ENCODE peak calls at places on chromosomes 16 and 17, in nine cellular contexts. Z is tibial artery; Y is NCI-H1436; N is NB4; R is COLO829; C is AG20443; D is GM10248; O is stimulated activated CD8-positive, alpha-beta memory T cell treated with anti-CD3 and anti-CD28 coated beads, Interleukin-15, amount 100 ng/mL, for 1 hour; P is HS-27A. E is an unnamed sample.

GRCh38 chr17:47270946-47271705 is 17.5 kb downstream of the ITGB3 start:
- DNase-seq in R (no peak), C (no peak), O (no peak), Z (no peak), Y (no peak), D (no peak), P (no peak), N (no peak), E (no peak)

GRCh38 chr16:49158029-49158642 is 123.5 kb downstream of the CBLN1 start:
- DNase-seq in R (peak; percentile 2), D (peak; percentile 16), Z (no peak), N (peak; percentile 68), P (no peak), O (no peak), C (peak; percentile 12), Y (no peak), E (no peak)

GRCh38 chr17:7833011-7833794 is 814 bp upstream of the KDM6B start:
- DNase-seq in P (no peak), D (no peak), O (no peak), C (no peak), R (no peak), Z (no peak), Y (no peak), N (no peak), E (no peak)

GRCh38 chr17:80008383-80008840 is 27.3 kb downstream of the TBC1D16 start:
- DNase-seq in P (no peak), C (peak; percentile 95), Z (peak; percentile 88), R (peak; percentile 48), O (peak; percentile 48), N (peak; percentile 63), D (peak; percentile 90), Y (peak; percentile 89), E (peak; percentile 71)

GRCh38 chr16:74107795-74108610 is 188.6 kb upstream of the PSMD7 start:
- DNase-seq in O (no peak), R (peak; percentile 1), D (peak; percentile 25), C (peak; percentile 34), N (peak; percentile 76), Y (peak; percentile 63), Z (no peak), P (peak; percentile 8), E (no peak)

GRCh38 chr16:23368469-23368868 is 66.4 kb downstream of the SCNN1B start:
- DNase-seq in Z (no peak), R (no peak), N (no peak), O (no peak), P (no peak), Y (no peak), C (no peak), D (no peak), E (no peak)

GRCh38 chr16:30157214-30157613 is 26.2 kb upstream of the CORO1A start:
- DNase-seq in N (no peak), R (no peak), Y (no peak), Z (no peak), P (no peak), O (no peak), C (no peak), D (no peak), E (no peak)

GRCh38 chr17:62712011-62712615 is 84.6 kb downstream of the MRC2 start:
- DNase-seq in P (no peak), O (no peak), Z (peak; percentile 39), N (no peak), R (no peak), Y (no peak), C (no peak), D (no peak), E (no peak)

GRCh38 chr16:73871076-73871475 is 425.5 kb upstream of the PSMD7 start:
- DNase-seq in P (no peak), R (no peak), Z (no peak), Y (no peak), C (no peak), D (no peak), O (no peak), N (no peak), E (no peak)

GRCh38 chr17:35588196-35588920 is 1.2 kb downstream of the AP2B1 start:
- DNase-seq in R (no peak), P (no peak), Y (no peak), C (no peak), D (peak; percentile 36), O (no peak), Z (no peak), N (peak; percentile 45), E (no peak)

GRCh38 chr17:38996660-38997337 is 29.6 kb upstream of the FBXO47 start:
- DNase-seq in O (no peak), P (no peak), C (no peak), N (no peak), D (no peak), R (no peak), Z (no peak), Y (no peak), E (no peak)

GRCh38 chr17:31579265-31579664 is 187.8 kb downstream of the RAB11FIP4 start:
- DNase-seq in P (no peak), N (peak; percentile 53), O (no peak), R (peak; percentile 97), C (no peak), D (no peak), Z (no peak), Y (no peak), E (no peak)

GRCh38 chr17:60315650-60316049 is 76.3 kb downstream of the USP32 start:
- DNase-seq in C (no peak), P (no peak), Z (no peak), R (no peak), N (peak; percentile 37), Y (no peak), D (no peak), O (no peak), E (no peak)

GRCh38 chr17:27807567-27808470 is 7.5 kb upstream of the NOS2 start:
- DNase-seq in Y (peak; percentile 79), P (no peak), O (peak; percentile 15), Z (no peak), C (no peak), D (peak; percentile 78), N (no peak), R (no peak), E (peak; percentile 74)

GRCh38 chr17:1300580-1300905 is 21.1 kb downstream of the TRARG1 start:
- DNase-seq in Z (no peak), R (no peak), Y (no peak), O (no peak), P (no peak), N (no peak), D (no peak), C (no peak), E (no peak)

GRCh38 chr16:88973007-88973410 is 4.0 kb downstream of the CBFA2T3 start:
- DNase-seq in R (no peak), D (peak; percentile 60), O (no peak), Y (no peak), C (no peak), P (no peak), N (peak; percentile 44), Z (no peak), E (no peak)

GRCh38 chr16:8867483-8868271 is 1.1 kb downstream of the CARHSP1 start:
- DNase-seq in P (no peak), C (peak; percentile 40), D (no peak), R (no peak), N (peak; percentile 49), O (no peak), Z (peak; percentile 80), Y (no peak), E (no peak)

GRCh38 chr16:50616883-50617629 is 64.1 kb downstream of the SNX20 start:
- DNase-seq in O (no peak), Y (no peak), D (no peak), R (no peak), C (no peak), P (no peak), Z (no peak), N (peak; percentile 37), E (no peak)

GRCh38 chr17:28524476-28525415 is 18.6 kb downstream of the FOXN1 start:
- DNase-seq in O (no peak), Z (no peak), C (peak; percentile 78), Y (no peak), N (no peak), P (peak; percentile 34), R (no peak), D (no peak), E (no peak)

GRCh38 chr17:50349241-50349595 is 3.3 kb downstream of the XYLT2 start:
- DNase-seq in Y (no peak), O (no peak), R (no peak), N (no peak), D (no peak), Z (peak; percentile 46), C (no peak), P (no peak), E (no peak)

GRCh38 chr17:50345443-50346312 is at the start of gene XYLT2:
- DNase-seq in C (peak; percentile 99), O (peak; percentile 77), D (peak; percentile 99), Z (peak; percentile 90), Y (peak; percentile 91), R (peak; percentile 89), N (peak; percentile 90), P (no peak), E (peak; percentile 86)

GRCh38 chr17:50467114-50467854 is 1.4 kb downstream of the CHAD start:
- DNase-seq in Y (no peak), P (no peak), C (peak; percentile 13), Z (no peak), O (no peak), R (no peak), N (no peak), D (no peak), E (no peak)

GRCh38 chr17:79400989-79401703 is 209.7 kb downstream of the RBFOX3 start:
- DNase-seq in N (peak; percentile 53), C (peak; percentile 92), D (peak; percentile 89), Z (peak; percentile 79), O (peak; percentile 53), P (peak; percentile 3), R (peak; percentile 74), Y (peak; percentile 47), E (peak; percentile 66)

GRCh38 chr17:82793974-82794620 is 42.2 kb downstream of the TBCD start:
- DNase-seq in P (no peak), O (no peak), N (no peak), R (no peak), D (no peak), Y (peak; percentile 54), C (peak; percentile 51), Z (peak; percentile 87), E (no peak)

GRCh38 chr16:85363881-85364280 is 249.2 kb upstream of the GSE1 start:
- DNase-seq in N (no peak), P (no peak), O (no peak), Z (no peak), D (no peak), Y (no peak), C (no peak), R (no peak), E (no peak)

GRCh38 chr17:57284984-57285646 is 28.8 kb downstream of the MSI2 start:
- DNase-seq in Z (no peak), Y (no peak), O (peak; percentile 13), D (peak; percentile 61), N (peak; percentile 93), R (no peak), P (no peak), C (no peak), E (peak; percentile 58)

GRCh38 chr16:10114411-10114810 is 67.8 kb downstream of the GRIN2A start:
- DNase-seq in R (peak; percentile 35), D (no peak), N (no peak), P (no peak), C (no peak), Z (no peak), Y (no peak), O (no peak), E (no peak)

GRCh38 chr17:41452276-41452675 is 11.5 kb upstream of the KRT38 start:
- DNase-seq in N (no peak), R (no peak), O (no peak), Z (no peak), P (no peak), Y (no peak), C (no peak), D (no peak), E (no peak)

GRCh38 chr17:71500761-71501555 is 619.9 kb upstream of the SOX9 start:
- DNase-seq in D (no peak), Z (no peak), N (no peak), Y (no peak), C (peak; percentile 34), R (no peak), O (no peak), P (no peak), E (no peak)

GRCh38 chr17:73625975-73626706 is 18.1 kb downstream of the SDK2 start:
- DNase-seq in C (no peak), Y (no peak), N (no peak), R (no peak), D (no peak), Z (no peak), O (no peak), P (no peak), E (no peak)

GRCh38 chr17:8935194-8935593 is 30.3 kb downstream of the PIK3R5 start:
- DNase-seq in P (no peak), C (no peak), Z (no peak), Y (no peak), D (no peak), O (no peak), N (peak; percentile 51), R (no peak), E (no peak)